ENCODE peak calls at places on chromosome 9, in four cellular contexts. R, J, Q and S are unnamed samples.

GRCh38 chr9:27726244-27727141 is 153.2 kb upstream of the C9orf72 start:
- DNase-seq in J (no peak), R (peak; percentile 19), Q (peak; percentile 50), S (peak; percentile 76)

GRCh38 chr9:129783516-129784361 is 19.2 kb upstream of the TOR1B start:
- DNase-seq in Q (peak; percentile 56), R (peak; percentile 44), J (peak; percentile 67), S (peak; percentile 63)

GRCh38 chr9:105437704-105438103 is 10.1 kb upstream of the FSD1L start:
- DNase-seq in J (no peak), R (no peak), Q (no peak), S (no peak)

GRCh38 chr9:31323726-31324444 is 1060.6 kb upstream of the ACO1 start:
- DNase-seq in Q (no peak), R (no peak), J (no peak), S (no peak)

GRCh38 chr9:87909310-87910041 is 8.3 kb upstream of the SPATA31C1 start:
- DNase-seq in R (no peak), Q (no peak), J (peak; percentile 49), S (no peak)

GRCh38 chr9:92954078-92954861 is 6.9 kb downstream of the FGD3 start:
- DNase-seq in R (no peak), J (no peak), Q (peak; percentile 69), S (no peak)

GRCh38 chr9:2227468-2227867 is 212.3 kb downstream of the SMARCA2 start:
- DNase-seq in J (no peak), R (no peak), Q (peak; percentile 70), S (no peak)

GRCh38 chr9:108162664-108163063 is 673.1 kb upstream of the KLF4 start:
- DNase-seq in J (no peak), R (peak; percentile 37), Q (peak; percentile 94), S (no peak)

GRCh38 chr9:16356196-16356765 is 514.2 kb downstream of the BNC2 start:
- DNase-seq in R (no peak), Q (no peak), J (no peak), S (no peak)

GRCh38 chr9:80020530-80020929 is 448.8 kb downstream of the TLE4 start:
- DNase-seq in R (no peak), Q (no peak), J (no peak), S (no peak)

GRCh38 chr9:133686642-133687575 is 50.7 kb downstream of the DBH start:
- DNase-seq in J (peak; percentile 68), Q (no peak), R (peak; percentile 13), S (no peak)

GRCh38 chr9:16252631-16253030 is 617.8 kb downstream of the BNC2 start:
- DNase-seq in Q (no peak), J (no peak), R (no peak), S (no peak)

GRCh38 chr9:100082786-100083185 is 16.0 kb downstream of the ERP44 start:
- DNase-seq in J (no peak), R (no peak), Q (peak; percentile 68), S (no peak)

GRCh38 chr9:94681508-94681907 is 42.2 kb upstream of the FBP1 start:
- DNase-seq in J (peak; percentile 83), Q (peak; percentile 76), R (peak; percentile 78), S (peak; percentile 63)
- H3K27ac ChIP-seq in J (no peak overlapping the region), Q (no peak overlapping the region), R (no peak overlapping the region), S (no peak overlapping the region)

DNA sequence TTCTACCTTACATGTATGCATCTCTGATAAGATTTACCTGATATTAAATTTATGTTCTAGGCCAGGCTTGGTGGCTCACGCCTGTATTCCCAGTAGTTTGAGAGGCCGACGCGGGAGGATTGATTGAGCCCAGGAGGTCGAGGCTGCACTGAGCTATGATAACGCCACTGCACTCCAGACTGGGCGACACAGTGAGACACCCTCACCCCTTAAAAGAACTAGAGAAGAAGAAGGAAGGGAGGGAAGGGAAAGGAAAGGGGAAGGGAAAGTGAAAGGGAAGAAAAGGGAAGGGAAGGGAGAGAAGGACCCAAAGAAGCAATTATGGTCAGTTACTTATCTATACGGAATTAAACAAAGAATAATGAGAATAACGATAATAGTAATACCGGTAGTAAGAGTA is 1.2 kb upstream of the RFK start:
- DNase-seq in R (no peak), Q (no peak), J (no peak), S (no peak)
- H3K4me3 ChIP-seq in R (peak overlapping the region; percentile 94), Q (peak overlapping the region; percentile 87), J (peak overlapping the region; percentile 97), S (no peak overlapping the region)

GRCh38 chr9:116280529-116280928 is 126.9 kb downstream of the PAPPA start:
- DNase-seq in J (no peak), Q (peak; percentile 19), R (no peak), S (no peak)

GRCh38 chr9:116276651-116277121 is 123.1 kb downstream of the PAPPA start:
- DNase-seq in J (no peak), R (no peak), Q (peak; percentile 35), S (no peak)

GRCh38 chr9:116275418-116276295 is 122.1 kb downstream of the PAPPA start:
- DNase-seq in J (no peak), Q (peak; percentile 87), R (no peak), S (no peak)

GRCh38 chr9:116279230-116279629 is 125.6 kb downstream of the PAPPA start:
- DNase-seq in R (no peak), Q (peak; percentile 77), J (no peak), S (peak; percentile 74)

DNA sequence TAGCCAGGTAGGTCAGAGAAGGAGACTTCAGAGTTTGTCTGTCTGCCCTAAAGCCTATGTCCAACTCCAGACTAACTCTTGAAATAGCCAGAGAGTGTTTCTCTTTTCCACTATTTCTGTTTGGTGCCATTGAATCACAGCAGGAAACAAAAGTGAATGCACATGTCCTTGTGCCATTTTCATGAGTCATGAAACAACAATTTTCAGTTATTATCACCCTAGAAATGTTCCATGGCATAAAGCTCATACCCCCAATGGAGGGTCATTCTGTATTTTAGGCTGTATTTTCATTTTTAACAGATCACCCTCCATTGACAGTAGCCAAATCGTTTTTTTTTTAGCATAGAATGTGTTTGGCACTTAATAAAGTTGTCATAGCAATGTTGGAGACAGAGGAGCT is 124.7 kb downstream of the PAPPA start:
- DNase-seq in R (no peak), Q (peak; percentile 18), J (no peak), S (no peak)
- H3K4me1 ChIP-seq in R (no peaks in the 10 kb centered on the region), Q (no peaks in the 10 kb centered on the region), J (no peaks in the 10 kb centered on the region), S (peaks cover 8% of the 10 kb centered on the region)

DNA sequence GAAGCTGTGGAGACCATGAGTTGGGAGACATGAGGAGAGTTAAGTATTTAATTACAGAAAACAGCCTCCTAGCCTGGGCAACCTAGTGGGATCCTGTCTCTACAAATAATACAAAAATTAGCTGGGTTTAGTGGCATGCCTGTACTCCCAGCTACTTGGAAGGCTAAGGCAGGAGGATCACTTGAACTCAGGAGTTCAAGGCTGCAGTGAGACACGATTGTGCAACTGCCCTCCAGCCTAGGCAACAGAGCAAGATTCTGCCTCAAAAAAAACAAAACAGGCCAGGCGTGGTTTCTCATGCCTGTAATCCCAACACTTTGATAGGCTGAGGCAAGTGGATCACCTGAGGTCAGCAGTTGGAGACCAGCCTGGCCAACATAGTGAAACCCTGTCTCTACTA is 52.6 kb downstream of the AQP7 start:
- DNase-seq in J (no peak), Q (no peak), R (no peak), S (no peak)
- H3K27ac ChIP-seq in J (peak overlapping the region; percentile 71), Q (peak overlapping the region; percentile 79), R (no peak overlapping the region), S (no peak overlapping the region)